ENCODE peak calls at places on chromosome 2, in eight cellular contexts. G is left lung, Z is DND-41, D is upper lobe of right lung, B is body of pancreas, I is heart left ventricle, P is heart right ventricle, E is IMR-90. L is an unnamed sample.

GRCh38 chr2:213766465-213766891 is 482.2 kb downstream of the SPAG16 start:
- DNase-seq in E (no peak), B (no peak), P (no peak), D (no peak), Z (peak; percentile 15), I (no peak), G (no peak), L (no peak)

GRCh38 chr2:7703048-7703447 is 785.8 kb downstream of the RNF144A start:
- DNase-seq in D (no peak), Z (no peak), E (no peak), P (no peak), G (no peak), I (no peak), B (no peak), L (no peak)

GRCh38 chr2:74373189-74373588 is 6.9 kb downstream of the DCTN1 start:
- DNase-seq in E (no peak), Z (no peak), B (peak; percentile 26), I (peak; percentile 76), G (peak; percentile 86), D (peak; percentile 84), P (peak; percentile 70), L (no peak)

GRCh38 chr2:96321230-96322103 is 3.6 kb upstream of the ITPRIPL1 start:
- DNase-seq in I (peak; percentile 86), G (peak; percentile 88), E (peak; percentile 14), P (peak; percentile 57), Z (peak; percentile 88), B (peak; percentile 31), D (peak; percentile 79), L (peak; percentile 79)

GRCh38 chr2:98032086-98032485 is 36.3 kb upstream of the TMEM131 start:
- DNase-seq in D (no peak), E (no peak), B (no peak), G (no peak), I (no peak), Z (no peak), P (no peak), L (no peak)

GRCh38 chr2:236622201-236622600 is 52.6 kb downstream of the ACKR3 start:
- DNase-seq in D (peak; percentile 40), B (no peak), E (no peak), P (no peak), I (no peak), Z (no peak), G (no peak), L (no peak)

GRCh38 chr2:101655941-101656422 is 41.5 kb upstream of the MAP4K4 start:
- DNase-seq in I (no peak), G (no peak), B (peak; percentile 3), D (no peak), Z (no peak), E (peak; percentile 76), P (no peak), L (no peak)

GRCh38 chr2:88085602-88086001 is 18.0 kb downstream of the SMYD1 start:
- DNase-seq in Z (no peak), B (no peak), E (no peak), I (no peak), D (no peak), G (no peak), P (no peak), L (no peak)

GRCh38 chr2:160752475-160753330 is 259.1 kb upstream of the RBMS1 start:
- DNase-seq in E (peak; percentile 64), B (no peak), G (no peak), Z (peak; percentile 64), I (no peak), P (no peak), D (no peak), L (no peak)

GRCh38 chr2:23390152-23390551 is 5.2 kb downstream of the KLHL29 start:
- DNase-seq in E (no peak), P (no peak), I (no peak), Z (peak; percentile 81), G (no peak), B (no peak), D (no peak), L (no peak)

GRCh38 chr2:236607471-236608307 is 38.1 kb downstream of the ACKR3 start:
- DNase-seq in P (no peak), B (peak; percentile 89), E (peak; percentile 14), G (no peak), I (no peak), D (peak; percentile 31), Z (peak; percentile 56), L (peak; percentile 14)

GRCh38 chr2:196143641-196144236 is 27.6 kb downstream of the STK17B start:
- DNase-seq in I (no peak), Z (no peak), D (no peak), E (peak; percentile 45), G (no peak), B (no peak), P (no peak), L (no peak)

GRCh38 chr2:196149926-196150325 is 21.5 kb downstream of the STK17B start:
- DNase-seq in B (no peak), P (no peak), G (no peak), I (no peak), Z (no peak), E (no peak), D (no peak), L (no peak)

GRCh38 chr2:196148736-196149135 is 22.6 kb downstream of the STK17B start:
- DNase-seq in D (no peak), B (no peak), P (no peak), I (no peak), G (no peak), Z (no peak), E (no peak), L (no peak)

GRCh38 chr2:196144513-196145126 is 26.8 kb downstream of the STK17B start:
- DNase-seq in G (no peak), B (no peak), E (no peak), I (no peak), D (no peak), Z (no peak), P (no peak), L (peak; percentile 18)

GRCh38 chr2:196145256-196145655 is 26.1 kb downstream of the STK17B start:
- DNase-seq in P (no peak), E (no peak), I (no peak), G (no peak), B (no peak), Z (no peak), D (no peak), L (no peak)
- H3K36me3 ChIP-seq in P (peaks cover 68% of the 10 kb centered on the region), E (peaks cover 19% of the 10 kb centered on the region), I (peaks cover 57% of the 10 kb centered on the region), G (peaks cover 77% of the 10 kb centered on the region), B (no peaks in the 10 kb centered on the region), Z (peaks cover 99% of the 10 kb centered on the region), D (peaks cover 64% of the 10 kb centered on the region), L (peaks cover 55% of the 10 kb centered on the region)

DNA sequence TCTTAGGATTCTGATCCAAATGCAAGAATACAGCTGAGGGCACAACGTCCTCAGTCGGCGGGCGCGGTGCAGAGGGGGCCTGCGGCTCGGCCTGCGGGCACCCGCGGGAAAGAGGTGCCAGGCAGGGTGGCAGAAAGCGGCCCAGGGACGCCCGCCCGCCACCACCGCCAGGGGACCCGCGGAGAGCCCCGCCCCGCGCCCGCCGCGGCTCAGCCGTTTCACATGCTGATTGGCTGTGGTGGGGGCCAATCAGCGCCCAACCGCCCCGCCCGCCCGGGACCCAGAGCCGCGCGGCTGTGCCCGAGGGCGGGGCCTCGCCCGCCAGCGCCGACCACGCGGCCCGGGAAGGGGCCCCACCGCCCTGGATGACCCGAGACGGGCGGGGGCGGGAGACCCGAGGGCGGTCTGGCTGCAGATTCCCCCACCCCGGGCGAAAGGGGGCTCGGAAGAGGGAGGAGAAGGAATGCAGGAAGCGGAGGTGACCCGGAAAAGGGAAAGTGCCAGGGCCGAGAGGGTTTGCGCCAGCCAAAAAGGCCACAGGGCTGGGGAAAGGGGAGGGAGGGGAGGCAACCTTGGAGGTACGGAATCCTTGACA is 8.0 kb downstream of the IRS1 start:
- DNase-seq in E (peak; percentile 75), I (peak; percentile 96), P (peak; percentile 90), D (peak; percentile 97), B (peak; percentile 92), G (peak; percentile 96), Z (peak; percentile 55), L (peak; percentile 94)
- TF ChIP-seq CTCF in E (peak; percentile 21), I (peak; percentile 35), P (peak; percentile 65), D (peak; percentile 42), B (peak; percentile 30), G (peak; percentile 67), Z (no peak), L (peak; percentile 65)

DNA sequence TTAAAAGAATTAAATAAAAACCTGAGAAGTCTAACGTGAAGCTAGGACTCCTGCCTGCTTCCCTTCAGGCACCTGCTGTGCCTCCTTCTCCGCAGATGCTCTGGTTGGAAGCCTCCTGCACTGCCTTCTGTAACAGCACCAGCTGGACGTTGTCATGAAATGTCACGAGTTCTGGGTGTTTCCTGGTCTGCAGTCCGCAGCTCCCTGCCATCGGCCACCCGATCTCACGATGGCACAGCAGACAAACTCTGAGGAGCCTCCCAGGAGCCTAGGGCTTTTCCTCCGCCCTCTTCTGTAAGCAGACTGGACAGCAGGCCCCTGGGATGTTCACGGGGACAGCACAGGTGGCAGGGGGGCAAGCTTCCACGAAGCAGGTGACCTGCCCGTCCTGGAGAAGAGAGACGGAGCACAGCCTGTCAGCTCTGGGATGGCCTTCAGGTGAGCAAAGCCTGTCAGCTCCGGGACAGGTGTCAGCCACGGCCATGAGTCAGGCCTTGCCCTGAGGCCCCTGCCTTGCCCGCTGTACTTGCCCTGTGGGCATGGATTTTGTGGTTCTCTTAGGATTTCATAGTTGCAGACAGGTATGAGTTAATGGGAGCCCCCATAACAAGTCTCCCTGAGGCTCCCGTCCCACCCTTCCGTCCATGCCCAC is 110.3 kb downstream of the PXDN start:
- DNase-seq in P (no peak), B (no peak), I (no peak), G (peak; percentile 62), E (no peak), Z (no peak), D (no peak), L (no peak)
- H3K36me3 ChIP-seq in P (peaks cover 91% of the 10 kb centered on the region), B (no peaks in the 10 kb centered on the region), I (peaks cover 70% of the 10 kb centered on the region), G (peaks cover 47% of the 10 kb centered on the region), E (peaks cover 68% of the 10 kb centered on the region), Z (no peaks in the 10 kb centered on the region), D (peaks cover 20% of the 10 kb centered on the region), L (no peaks in the 10 kb centered on the region)

GRCh38 chr2:121740973-121741372 is 4.3 kb upstream of the NIFK start:
- DNase-seq in I (no peak), D (no peak), E (no peak), G (no peak), P (no peak), Z (no peak), B (no peak), L (no peak)

GRCh38 chr2:121736462-121737336 is at the start of gene NIFK:
- DNase-seq in I (peak; percentile 100), D (peak; percentile 100), G (peak; percentile 100), P (peak; percentile 99), E (peak; percentile 95), Z (peak; percentile 100), B (peak; percentile 99), L (peak; percentile 100)

GRCh38 chr2:121736140-121736461 is 574 bp downstream of the NIFK start:
- DNase-seq in G (no peak), Z (no peak), D (no peak), P (no peak), E (no peak), B (no peak), I (no peak), L (no peak)

GRCh38 chr2:121731366-121731765 is 5.3 kb downstream of the NIFK start:
- DNase-seq in I (no peak), B (no peak), Z (no peak), D (no peak), G (no peak), P (no peak), E (no peak), L (no peak)

GRCh38 chr2:121735520-121736074 is 1.1 kb downstream of the NIFK start:
- DNase-seq in P (no peak), G (no peak), I (no peak), D (no peak), Z (no peak), B (no peak), E (no peak), L (no peak)
- TF ChIP-seq CTCF in P (no peak), G (no peak), I (no peak), D (no peak), Z (no peak), B (no peak), E (peak; percentile 9), L (no peak)

L was measured in CD8-positive, alpha-beta T cell.